ENCODE peak calls at places on chromosomes 3 and 15, in nine cellular contexts. C is activated T-cell treated with anti-CD3 and anti-CD28 coated beads, Interleukin-2, amount 50 U/mL, for 72 hours; L is DMS79 treated with DMSO at 0.1 percent for 48 hours; A is stimulated activated CD4-positive, alpha-beta T cell treated with anti-CD3 and anti-CD28 coated beads, Interleukin-12 subunit alpha, Interleukin-12 subunit beta, amount 100 ng/mL, for 48 hours; M is nephron progenitor cell; N is uterus; V is IMR-90; R is AML-193; I is D341Med. Y is an unnamed sample.

GRCh38 chr15:66503780-66504562 is 684 bp downstream of the RPL4 start:
- DNase-seq in C (no peak), L (no peak), A (no peak), M (no peak), N (no peak), V (no peak), R (no peak), I (no peak), Y (no peak)

GRCh38 chr3:159740054-159740453 is 248.6 kb upstream of the IL12A start:
- DNase-seq in C (no peak), L (no peak), A (no peak), M (no peak), N (no peak), V (no peak), R (no peak), I (no peak), Y (no peak)

GRCh38 chr15:29888651-29889050 is 66.4 kb upstream of the TJP1 start:
- DNase-seq in C (no peak), L (no peak), A (no peak), M (peak), N (no peak), V (peak), R (no peak), I (no peak), Y (no peak)

GRCh38 chr3:194960446-194961032 is 274.9 kb downstream of the FAM43A start:
- DNase-seq in C (no peak), L (no peak), A (no peak), M (no peak), N (no peak), V (no peak), R (no peak), I (no peak), Y (no peak)

GRCh38 chr3:148006508-148006907 is 597.3 kb downstream of the ZIC1 start:
- DNase-seq in C (no peak), L (no peak), A (no peak), M (no peak), N (no peak), V (peak), R (no peak), I (no peak), Y (peak)

GRCh38 chr15:85964471-85964870 is 115.2 kb upstream of the AGBL1 start:
- DNase-seq in C (no peak), L (no peak), A (no peak), M (no peak), N (no peak), V (no peak), R (no peak), I (no peak), Y (no peak)

GRCh38 chr3:177231237-177231636 is 34.0 kb upstream of the TBL1XR1 start:
- DNase-seq in C (no peak), L (no peak), A (no peak), M (no peak), N (no peak), V (no peak), R (peak), I (no peak), Y (peak)

GRCh38 chr15:60389261-60390077 is 8.3 kb downstream of the ANXA2 start:
- DNase-seq in C (peak), L (no peak), A (peak), M (no peak), N (no peak), V (no peak), R (no peak), I (no peak), Y (no peak)

GRCh38 chr15:95113041-95113440 is 881.7 kb downstream of the MCTP2 start:
- DNase-seq in C (no peak), L (no peak), A (no peak), M (no peak), N (no peak), V (no peak), R (no peak), I (no peak), Y (no peak)

GRCh38 chr3:53483821-53484220 is 10.6 kb upstream of the CACNA1D start:
- DNase-seq in C (no peak), L (no peak), A (no peak), M (no peak), N (no peak), V (no peak), R (no peak), I (no peak), Y (no peak)

GRCh38 chr3:47412453-47412756 is 31.6 kb downstream of the PTPN23 start:
- DNase-seq in C (no peak), L (no peak), A (no peak), M (no peak), N (no peak), V (no peak), R (no peak), I (peak), Y (no peak)

GRCh38 chr3:4478226-4478625 is 11.2 kb upstream of the SUMF1 start:
- DNase-seq in C (no peak), L (no peak), A (no peak), M (no peak), N (no peak), V (no peak), R (peak), I (no peak), Y (peak)

GRCh38 chr15:64857421-64857820 is 15.7 kb downstream of the PLEKHO2 start:
- DNase-seq in C (no peak), L (no peak), A (no peak), M (no peak), N (no peak), V (peak), R (no peak), I (no peak), Y (no peak)

GRCh38 chr3:172148269-172148668 is 108.9 kb downstream of the FNDC3B start:
- DNase-seq in C (no peak), L (no peak), A (no peak), M (no peak), N (no peak), V (peak), R (no peak), I (no peak), Y (no peak)

Y was measured in OCI-M1.